ENCODE peak calls at places on chromosomes 16 and 17, in five cellular contexts. One of them, this sample, is unnamed.

GRCh38 chr17:3935825-3936355 is 19.6 kb upstream of the P2RX1 start:
- DNase-seq in neuronal stem cell: no peak
- DNase-seq in psoas muscle: no peak
- DNase-seq in caudate nucleus: no peak
- DNase-seq in left ventricle myocardium inferior: no peak
- DNase-seq in this sample: no peak

GRCh38 chr17:2598166-2598565 is 4.7 kb downstream of the PAFAH1B1 start:
- DNase-seq in psoas muscle: no peak
- DNase-seq in caudate nucleus: no peak
- DNase-seq in neuronal stem cell: no peak
- DNase-seq in left ventricle myocardium inferior: no peak
- DNase-seq in this sample: no peak

GRCh38 chr16:50591800-50592771 is 43.9 kb downstream of the NKD1 start:
- DNase-seq in caudate nucleus: peak; percentile 74
- DNase-seq in psoas muscle: peak; percentile 75
- DNase-seq in neuronal stem cell: no peak
- DNase-seq in left ventricle myocardium inferior: peak; percentile 78
- DNase-seq in this sample: peak; percentile 56

GRCh38 chr17:72943826-72944689 is 148.4 kb downstream of the SLC39A11 start:
- DNase-seq in left ventricle myocardium inferior: no peak
- DNase-seq in neuronal stem cell: no peak
- DNase-seq in psoas muscle: no peak
- DNase-seq in caudate nucleus: no peak
- DNase-seq in this sample: no peak

GRCh38 chr17:2138318-2138717 is 83.4 kb downstream of the HIC1 start:
- DNase-seq in caudate nucleus: no peak
- DNase-seq in psoas muscle: no peak
- DNase-seq in left ventricle myocardium inferior: no peak
- DNase-seq in neuronal stem cell: no peak
- DNase-seq in this sample: no peak

GRCh38 chr16:12907670-12908233 is 6.4 kb downstream of the SHISA9 start:
- DNase-seq in neuronal stem cell: no peak
- DNase-seq in caudate nucleus: no peak
- DNase-seq in left ventricle myocardium inferior: no peak
- DNase-seq in psoas muscle: no peak
- DNase-seq in this sample: no peak

GRCh38 chr16:4309833-4310266 is 6.0 kb upstream of the GLIS2 start:
- DNase-seq in neuronal stem cell: no peak
- DNase-seq in caudate nucleus: no peak
- DNase-seq in psoas muscle: peak; percentile 37
- DNase-seq in left ventricle myocardium inferior: peak; percentile 54
- DNase-seq in this sample: peak; percentile 70

GRCh38 chr17:42045719-42046118 is 4.7 kb downstream of the C17orf113 start:
- DNase-seq in neuronal stem cell: no peak
- DNase-seq in psoas muscle: no peak
- DNase-seq in left ventricle myocardium inferior: no peak
- DNase-seq in caudate nucleus: no peak
- DNase-seq in this sample: no peak

GRCh38 chr16:1980770-1981087 is 540 bp downstream of the NOXO1 start:
- DNase-seq in left ventricle myocardium inferior: no peak
- DNase-seq in caudate nucleus: no peak
- DNase-seq in psoas muscle: no peak
- DNase-seq in neuronal stem cell: no peak
- DNase-seq in this sample: no peak

GRCh38 chr16:54931041-54931756 is 534 bp downstream of the IRX5 start:
- DNase-seq in caudate nucleus: no peak
- DNase-seq in psoas muscle: peak; percentile 24
- DNase-seq in neuronal stem cell: peak; percentile 21
- DNase-seq in left ventricle myocardium inferior: no peak
- DNase-seq in this sample: peak; percentile 15

GRCh38 chr16:25198021-25198420 is 18.7 kb upstream of the AQP8 start:
- DNase-seq in left ventricle myocardium inferior: no peak
- DNase-seq in psoas muscle: no peak
- DNase-seq in neuronal stem cell: no peak
- DNase-seq in caudate nucleus: no peak
- DNase-seq in this sample: no peak

GRCh38 chr17:50339381-50339780 is 6.5 kb upstream of the XYLT2 start:
- DNase-seq in neuronal stem cell: no peak
- DNase-seq in psoas muscle: no peak
- DNase-seq in caudate nucleus: no peak
- DNase-seq in left ventricle myocardium inferior: no peak
- DNase-seq in this sample: no peak

GRCh38 chr17:47161988-47162622 is 27.0 kb downstream of the CDC27 start:
- DNase-seq in psoas muscle: no peak
- DNase-seq in caudate nucleus: no peak
- DNase-seq in left ventricle myocardium inferior: no peak
- DNase-seq in neuronal stem cell: no peak
- DNase-seq in this sample: no peak

GRCh38 chr17:78182504-78182903 is 4.3 kb downstream of the TK1 start:
- DNase-seq in psoas muscle: no peak
- DNase-seq in caudate nucleus: no peak
- DNase-seq in left ventricle myocardium inferior: no peak
- DNase-seq in neuronal stem cell: no peak
- DNase-seq in this sample: no peak

GRCh38 chr17:19573075-19573474 is 39.4 kb downstream of the SLC47A1 start:
- DNase-seq in caudate nucleus: no peak
- DNase-seq in neuronal stem cell: no peak
- DNase-seq in psoas muscle: no peak
- DNase-seq in left ventricle myocardium inferior: no peak
- DNase-seq in this sample: no peak

GRCh38 chr17:41052594-41052993 is 2.4 kb downstream of the KRTAP2-2 start:
- DNase-seq in psoas muscle: no peak
- DNase-seq in caudate nucleus: no peak
- DNase-seq in neuronal stem cell: no peak
- DNase-seq in left ventricle myocardium inferior: no peak
- DNase-seq in this sample: no peak

GRCh38 chr16:19833581-19833980 is 51.1 kb downstream of the GPRC5B start:
- DNase-seq in left ventricle myocardium inferior: no peak
- DNase-seq in caudate nucleus: no peak
- DNase-seq in neuronal stem cell: no peak
- DNase-seq in psoas muscle: no peak
- DNase-seq in this sample: no peak

GRCh38 chr17:603405-604193 is 111.0 kb downstream of the VPS53 start:
- DNase-seq in left ventricle myocardium inferior: no peak
- DNase-seq in caudate nucleus: no peak
- DNase-seq in neuronal stem cell: no peak
- DNase-seq in psoas muscle: no peak
- DNase-seq in this sample: no peak

GRCh38 chr17:68197997-68198930 is 49.6 kb upstream of the AMZ2 start:
- DNase-seq in psoas muscle: no peak
- DNase-seq in caudate nucleus: no peak
- DNase-seq in neuronal stem cell: no peak
- DNase-seq in left ventricle myocardium inferior: no peak
- DNase-seq in this sample: no peak

GRCh38 chr16:83011101-83011720 is 384.4 kb downstream of the CDH13 start:
- DNase-seq in psoas muscle: no peak
- DNase-seq in left ventricle myocardium inferior: no peak
- DNase-seq in caudate nucleus: no peak
- DNase-seq in neuronal stem cell: no peak
- DNase-seq in this sample: no peak

GRCh38 chr16:65961491-65962143 is 404.9 kb upstream of the CDH5 start:
- DNase-seq in psoas muscle: no peak
- DNase-seq in neuronal stem cell: no peak
- DNase-seq in caudate nucleus: no peak
- DNase-seq in left ventricle myocardium inferior: no peak
- DNase-seq in this sample: no peak

GRCh38 chr16:81036751-81037350 is 1.2 kb downstream of the ATMIN start:
- DNase-seq in left ventricle myocardium inferior: no peak
- DNase-seq in neuronal stem cell: no peak
- DNase-seq in psoas muscle: no peak
- DNase-seq in caudate nucleus: no peak
- DNase-seq in this sample: peak; percentile 45

GRCh38 chr16:57530104-57530522 is 6.3 kb downstream of the CCDC102A start:
- DNase-seq in neuronal stem cell: no peak
- DNase-seq in psoas muscle: no peak
- DNase-seq in caudate nucleus: no peak
- DNase-seq in left ventricle myocardium inferior: peak; percentile 18
- DNase-seq in this sample: peak; percentile 63

GRCh38 chr16:56551796-56552738 is 12.8 kb upstream of the MT4 start:
- DNase-seq in left ventricle myocardium inferior: no peak
- DNase-seq in psoas muscle: no peak
- DNase-seq in caudate nucleus: peak; percentile 17
- DNase-seq in neuronal stem cell: no peak
- DNase-seq in this sample: peak; percentile 18

GRCh38 chr17:67068999-67069398 is 24.6 kb downstream of the CACNG1 start:
- DNase-seq in left ventricle myocardium inferior: no peak
- DNase-seq in neuronal stem cell: no peak
- DNase-seq in caudate nucleus: no peak
- DNase-seq in psoas muscle: no peak
- DNase-seq in this sample: no peak

GRCh38 chr17:39167492-39167891 is 1.5 kb upstream of the ARL5C start:
- DNase-seq in neuronal stem cell: no peak
- DNase-seq in left ventricle myocardium inferior: peak; percentile 50
- DNase-seq in caudate nucleus: no peak
- DNase-seq in psoas muscle: no peak
- DNase-seq in this sample: peak; percentile 56

GRCh38 chr16:75019007-75019406 is 20.2 kb downstream of the ZNRF1 start:
- DNase-seq in left ventricle myocardium inferior: no peak
- DNase-seq in neuronal stem cell: no peak
- DNase-seq in psoas muscle: no peak
- DNase-seq in caudate nucleus: no peak
- DNase-seq in this sample: no peak
- H3K27ac ChIP-seq in left ventricle myocardium inferior: no peak overlapping the region
- H3K27ac ChIP-seq in neuronal stem cell: no peak overlapping the region
- H3K27ac ChIP-seq in psoas muscle: no peak overlapping the region
- H3K27ac ChIP-seq in caudate nucleus: no peak overlapping the region
- H3K27ac ChIP-seq in this sample: no peak overlapping the region

GRCh38 chr17:4942760-4943508 is 2.9 kb downstream of the RNF167 start:
- DNase-seq in caudate nucleus: no peak
- DNase-seq in neuronal stem cell: no peak
- DNase-seq in left ventricle myocardium inferior: no peak
- DNase-seq in psoas muscle: no peak
- DNase-seq in this sample: no peak
- H3K27ac ChIP-seq in caudate nucleus: no peak overlapping the region
- H3K27ac ChIP-seq in neuronal stem cell: no peak overlapping the region
- H3K27ac ChIP-seq in left ventricle myocardium inferior: no peak overlapping the region
- H3K27ac ChIP-seq in psoas muscle: peak overlapping the region; percentile 41
- H3K27ac ChIP-seq in this sample: peak overlapping the region; percentile 67

GRCh38 chr17:27348196-27348595 is 54.3 kb downstream of the WSB1 start:
- DNase-seq in left ventricle myocardium inferior: no peak
- DNase-seq in psoas muscle: no peak
- DNase-seq in neuronal stem cell: no peak
- DNase-seq in caudate nucleus: no peak
- DNase-seq in this sample: no peak

GRCh38 chr17:27343972-27344607 is 50.2 kb downstream of the WSB1 start:
- DNase-seq in left ventricle myocardium inferior: no peak
- DNase-seq in neuronal stem cell: no peak
- DNase-seq in caudate nucleus: no peak
- DNase-seq in psoas muscle: no peak
- DNase-seq in this sample: no peak

GRCh38 chr17:27346228-27346899 is 52.5 kb downstream of the WSB1 start:
- DNase-seq in psoas muscle: no peak
- DNase-seq in caudate nucleus: no peak
- DNase-seq in neuronal stem cell: no peak
- DNase-seq in left ventricle myocardium inferior: no peak
- DNase-seq in this sample: no peak

GRCh38 chr17:27343294-27343693 is 49.4 kb downstream of the WSB1 start:
- DNase-seq in neuronal stem cell: no peak
- DNase-seq in left ventricle myocardium inferior: no peak
- DNase-seq in caudate nucleus: no peak
- DNase-seq in psoas muscle: no peak
- DNase-seq in this sample: no peak

DNA sequence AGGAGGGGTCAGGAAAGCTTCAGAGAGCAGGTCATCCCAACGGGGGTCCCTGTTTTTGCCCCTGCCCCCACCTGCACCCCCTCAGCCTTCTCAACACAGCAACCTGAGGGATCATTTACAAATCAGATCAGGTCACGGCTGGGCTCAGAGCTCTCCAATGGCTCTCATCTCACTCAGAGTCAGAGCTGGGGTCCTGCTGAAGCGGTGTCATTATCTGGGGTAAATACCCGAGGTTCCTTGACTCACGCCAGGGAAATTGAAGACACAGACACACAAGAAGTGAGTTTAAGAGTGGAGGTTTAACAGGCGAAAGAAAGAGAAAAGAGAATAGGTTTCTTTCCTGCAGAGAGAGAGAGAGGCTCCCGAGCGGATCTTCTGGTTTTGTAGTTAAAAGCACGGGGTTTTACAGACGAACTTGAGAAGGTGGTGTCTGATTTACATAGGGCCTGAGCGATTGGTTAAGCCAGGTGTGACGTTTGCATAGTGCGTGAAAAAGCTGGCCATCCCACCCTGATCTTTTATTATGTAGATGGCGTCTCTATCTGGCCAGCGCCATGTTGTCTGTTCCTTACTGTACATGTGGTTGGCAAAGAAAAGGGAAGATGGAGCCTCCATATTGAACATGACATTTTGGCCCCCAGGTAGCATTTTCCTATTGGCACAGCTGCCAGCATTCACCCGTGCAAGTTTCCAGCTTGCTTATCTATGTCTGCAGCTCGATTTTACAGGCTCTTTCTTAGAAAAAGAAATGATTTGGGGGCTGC is 51.4 kb downstream of the WSB1 start:
- DNase-seq in psoas muscle: no peak
- DNase-seq in caudate nucleus: no peak
- DNase-seq in left ventricle myocardium inferior: no peak
- DNase-seq in neuronal stem cell: peak; percentile 49
- DNase-seq in this sample: no peak
- H3K27ac ChIP-seq in psoas muscle: no peak overlapping the region
- H3K27ac ChIP-seq in caudate nucleus: peak overlapping the region; percentile 44
- H3K27ac ChIP-seq in left ventricle myocardium inferior: no peak overlapping the region
- H3K27ac ChIP-seq in neuronal stem cell: no peak overlapping the region
- H3K27ac ChIP-seq in this sample: no peak overlapping the region

GRCh38 chr17:82867763-82868325 is 28.0 kb upstream of the ZNF750 start:
- DNase-seq in neuronal stem cell: no peak
- DNase-seq in caudate nucleus: no peak
- DNase-seq in left ventricle myocardium inferior: no peak
- DNase-seq in psoas muscle: no peak
- DNase-seq in this sample: no peak
- H3K27ac ChIP-seq in neuronal stem cell: no peak overlapping the region
- H3K27ac ChIP-seq in caudate nucleus: no peak overlapping the region
- H3K27ac ChIP-seq in left ventricle myocardium inferior: no peak overlapping the region
- H3K27ac ChIP-seq in psoas muscle: no peak overlapping the region
- H3K27ac ChIP-seq in this sample: peak overlapping the region; percentile 49